ENCODE peak calls at places on chromosome 2, in four cellular contexts. P is DMS153; Z is heart left ventricle; K is naive thymus-derived CD8-positive, alpha-beta T cell. W is an unnamed sample.

GRCh38 chr2:24722141-24722790 is 70.9 kb downstream of the PTRHD1 start:
- DNase-seq in K (no peak), P (no peak), Z (no peak), W (no peak)

GRCh38 chr2:102141011-102141914 is 1.3 kb upstream of the IL1R1 start:
- DNase-seq in P (no peak), Z (no peak), K (no peak), W (no peak)

GRCh38 chr2:145842002-145842401 is 1322.1 kb upstream of the ZEB2 start:
- DNase-seq in Z (no peak), K (no peak), P (no peak), W (no peak)

GRCh38 chr2:170928036-170928823 is 823 bp upstream of the GORASP2 start:
- DNase-seq in Z (no peak), P (peak), K (no peak), W (peak)

GRCh38 chr2:194383404-194383803 is 1273.6 kb upstream of the SLC39A10 start:
- DNase-seq in K (no peak), Z (no peak), P (no peak), W (no peak)

GRCh38 chr2:5695641-5696350 is 3.6 kb downstream of the SOX11 start:
- DNase-seq in P (peak), K (no peak), Z (no peak), W (no peak)

GRCh38 chr2:173076557-173077345 is 1.1 kb downstream of the MAP3K20 start:
- DNase-seq in K (no peak), Z (peak), P (no peak), W (no peak)

GRCh38 chr2:14516844-14517243 is 115.7 kb upstream of the LRATD1 start:
- DNase-seq in Z (no peak), P (no peak), K (no peak), W (no peak)

GRCh38 chr2:20737505-20737904 is 70.6 kb downstream of the GDF7 start:
- DNase-seq in K (no peak), Z (no peak), P (no peak), W (no peak)

GRCh38 chr2:38181802-38182517 is 106.0 kb upstream of the CYP1B1 start:
- DNase-seq in Z (no peak), P (peak), K (no peak), W (no peak)

GRCh38 chr2:3959372-3959771 is 256.0 kb downstream of the DCDC2C start:
- DNase-seq in K (no peak), P (peak), Z (no peak), W (peak)

GRCh38 chr2:127053731-127054603 is 53.0 kb downstream of the BIN1 start:
- DNase-seq in Z (no peak), K (no peak), P (no peak), W (no peak)

GRCh38 chr2:234686088-234686890 is 189.4 kb upstream of the ARL4C start:
- DNase-seq in Z (no peak), K (no peak), P (no peak), W (no peak)

GRCh38 chr2:31171142-31171541 is 32.9 kb upstream of the GALNT14 start:
- DNase-seq in Z (no peak), K (no peak), P (no peak), W (no peak)

GRCh38 chr2:31049913-31050588 is 88.2 kb downstream of the GALNT14 start:
- DNase-seq in Z (no peak), P (no peak), K (no peak), W (no peak)

GRCh38 chr2:71974846-71975245 is 172.8 kb downstream of the CYP26B1 start:
- DNase-seq in P (no peak), Z (no peak), K (no peak), W (no peak)

GRCh38 chr2:210617732-210618330 is 61.4 kb downstream of the CPS1 start:
- DNase-seq in K (no peak), Z (no peak), P (peak), W (peak)

GRCh38 chr2:199461455-199462166 is 3.9 kb upstream of the SATB2 start:
- DNase-seq in K (no peak), Z (no peak), P (no peak), W (no peak)

GRCh38 chr2:104404546-104404945 is 449.4 kb upstream of the POU3F3 start:
- DNase-seq in Z (no peak), P (no peak), K (no peak), W (no peak)

GRCh38 chr2:16515709-16516108 is 149.9 kb downstream of the CYRIA start:
- DNase-seq in P (no peak), K (no peak), Z (no peak), W (no peak)

GRCh38 chr2:105800036-105800755 is 55.5 kb downstream of the NCK2 start:
- DNase-seq in Z (no peak), K (no peak), P (no peak), W (no peak)

GRCh38 chr2:226847090-226847489 is 11.2 kb downstream of the RHBDD1 start:
- DNase-seq in K (no peak), Z (no peak), P (no peak), W (no peak)

GRCh38 chr2:135055182-135055786 is 3.2 kb downstream of the RAB3GAP1 start:
- DNase-seq in P (no peak), Z (no peak), K (no peak), W (no peak)

GRCh38 chr2:234500394-234501006 is 3.6 kb upstream of the ARL4C start:
- DNase-seq in K (peak), Z (peak), P (peak), W (peak)

GRCh38 chr2:219402665-219403515 is 15.2 kb upstream of the DNPEP start:
- DNase-seq in K (peak), Z (peak), P (peak), W (peak)

GRCh38 chr2:45210466-45211195 is 201.4 kb upstream of the SIX2 start:
- DNase-seq in P (no peak), Z (no peak), K (no peak), W (no peak)

GRCh38 chr2:256094-256493 is 7.7 kb downstream of the SH3YL1 start:
- DNase-seq in Z (no peak), P (no peak), K (no peak), W (no peak)

GRCh38 chr2:33395660-33396249 is 80.7 kb upstream of the RASGRP3 start:
- DNase-seq in K (no peak), Z (peak), P (no peak), W (no peak)

GRCh38 chr2:219737270-219737691 is 109.9 kb downstream of the SLC4A3 start:
- DNase-seq in Z (no peak), K (no peak), P (peak), W (peak)

GRCh38 chr2:231910771-231911170 is 15.4 kb downstream of the NPPC start:
- DNase-seq in Z (no peak), K (no peak), P (no peak), W (no peak)

GRCh38 chr2:197265931-197266330 is 44.6 kb downstream of the ANKRD44 start:
- DNase-seq in P (no peak), Z (no peak), K (no peak), W (no peak)

W was measured in cerebellum.